ENCODE peak calls at places on chromosomes 6 and 20, in ten cellular contexts. One of them, this sample, is unnamed.

GRCh38 chr6:26420607-26421235 is 18.6 kb downstream of the BTN3A1 start:
- DNase-seq in NCI-H345: no peak
- DNase-seq in activated CD4-positive, alpha-beta T cell treated with anti-CD3 and anti-CD28 coated beads, Interleukin-2, amount 50 U/mL, for 4 hours: no peak
- DNase-seq in stimulated activated CD8-positive, alpha-beta memory T cell treated with anti-CD3 and anti-CD28 coated beads, Interleukin-12 subunit alpha, Interleukin-12 subunit beta, amount 100 ng/mL, for 4 hours: no peak
- DNase-seq in stimulated activated CD4-positive, alpha-beta T cell treated with anti-CD3 and anti-CD28 coated beads, Interleukin-4, amount 100 ng/mL, for 48 hours: no peak
- DNase-seq in AG08396: no peak
- DNase-seq in astrocyte: peak
- DNase-seq in NCI-H1092: no peak
- DNase-seq in SK-MEL-5: peak
- DNase-seq in HFFc6: peak
- DNase-seq in this sample: no peak

GRCh38 chr6:163797313-163797712 is 382.8 kb downstream of the QKI start:
- DNase-seq in AG08396: no peak
- DNase-seq in stimulated activated CD4-positive, alpha-beta T cell treated with anti-CD3 and anti-CD28 coated beads, Interleukin-4, amount 100 ng/mL, for 48 hours: no peak
- DNase-seq in NCI-H345: no peak
- DNase-seq in astrocyte: no peak
- DNase-seq in NCI-H1092: no peak
- DNase-seq in activated CD4-positive, alpha-beta T cell treated with anti-CD3 and anti-CD28 coated beads, Interleukin-2, amount 50 U/mL, for 4 hours: no peak
- DNase-seq in SK-MEL-5: no peak
- DNase-seq in HFFc6: no peak
- DNase-seq in stimulated activated CD8-positive, alpha-beta memory T cell treated with anti-CD3 and anti-CD28 coated beads, Interleukin-12 subunit alpha, Interleukin-12 subunit beta, amount 100 ng/mL, for 4 hours: no peak
- DNase-seq in this sample: peak

GRCh38 chr20:31430568-31431095 is 9.8 kb upstream of the DEFB123 start:
- DNase-seq in astrocyte: no peak
- DNase-seq in NCI-H1092: no peak
- DNase-seq in AG08396: no peak
- DNase-seq in stimulated activated CD8-positive, alpha-beta memory T cell treated with anti-CD3 and anti-CD28 coated beads, Interleukin-12 subunit alpha, Interleukin-12 subunit beta, amount 100 ng/mL, for 4 hours: no peak
- DNase-seq in HFFc6: no peak
- DNase-seq in NCI-H345: no peak
- DNase-seq in stimulated activated CD4-positive, alpha-beta T cell treated with anti-CD3 and anti-CD28 coated beads, Interleukin-4, amount 100 ng/mL, for 48 hours: no peak
- DNase-seq in activated CD4-positive, alpha-beta T cell treated with anti-CD3 and anti-CD28 coated beads, Interleukin-2, amount 50 U/mL, for 4 hours: no peak
- DNase-seq in SK-MEL-5: no peak
- DNase-seq in this sample: no peak

GRCh38 chr6:144211160-144211559 is 60.8 kb downstream of the STX11 start:
- DNase-seq in NCI-H1092: no peak
- DNase-seq in NCI-H345: no peak
- DNase-seq in stimulated activated CD4-positive, alpha-beta T cell treated with anti-CD3 and anti-CD28 coated beads, Interleukin-4, amount 100 ng/mL, for 48 hours: no peak
- DNase-seq in HFFc6: peak
- DNase-seq in SK-MEL-5: no peak
- DNase-seq in stimulated activated CD8-positive, alpha-beta memory T cell treated with anti-CD3 and anti-CD28 coated beads, Interleukin-12 subunit alpha, Interleukin-12 subunit beta, amount 100 ng/mL, for 4 hours: no peak
- DNase-seq in astrocyte: no peak
- DNase-seq in activated CD4-positive, alpha-beta T cell treated with anti-CD3 and anti-CD28 coated beads, Interleukin-2, amount 50 U/mL, for 4 hours: no peak
- DNase-seq in AG08396: no peak
- DNase-seq in this sample: no peak

GRCh38 chr6:53741417-53741816 is 53.4 kb upstream of the LRRC1 start:
- DNase-seq in NCI-H1092: no peak
- DNase-seq in activated CD4-positive, alpha-beta T cell treated with anti-CD3 and anti-CD28 coated beads, Interleukin-2, amount 50 U/mL, for 4 hours: peak
- DNase-seq in stimulated activated CD4-positive, alpha-beta T cell treated with anti-CD3 and anti-CD28 coated beads, Interleukin-4, amount 100 ng/mL, for 48 hours: peak
- DNase-seq in stimulated activated CD8-positive, alpha-beta memory T cell treated with anti-CD3 and anti-CD28 coated beads, Interleukin-12 subunit alpha, Interleukin-12 subunit beta, amount 100 ng/mL, for 4 hours: no peak
- DNase-seq in NCI-H345: no peak
- DNase-seq in SK-MEL-5: peak
- DNase-seq in astrocyte: no peak
- DNase-seq in HFFc6: no peak
- DNase-seq in AG08396: no peak
- DNase-seq in this sample: no peak

GRCh38 chr20:50267041-50267865 is 76.6 kb downstream of the CEBPB start:
- DNase-seq in HFFc6: no peak
- DNase-seq in NCI-H345: peak
- DNase-seq in SK-MEL-5: peak
- DNase-seq in astrocyte: peak
- DNase-seq in stimulated activated CD8-positive, alpha-beta memory T cell treated with anti-CD3 and anti-CD28 coated beads, Interleukin-12 subunit alpha, Interleukin-12 subunit beta, amount 100 ng/mL, for 4 hours: no peak
- DNase-seq in AG08396: peak
- DNase-seq in activated CD4-positive, alpha-beta T cell treated with anti-CD3 and anti-CD28 coated beads, Interleukin-2, amount 50 U/mL, for 4 hours: no peak
- DNase-seq in NCI-H1092: no peak
- DNase-seq in stimulated activated CD4-positive, alpha-beta T cell treated with anti-CD3 and anti-CD28 coated beads, Interleukin-4, amount 100 ng/mL, for 48 hours: no peak
- DNase-seq in this sample: no peak

GRCh38 chr20:56411759-56412472 is at the start of gene CASS4:
- DNase-seq in stimulated activated CD8-positive, alpha-beta memory T cell treated with anti-CD3 and anti-CD28 coated beads, Interleukin-12 subunit alpha, Interleukin-12 subunit beta, amount 100 ng/mL, for 4 hours: no peak
- DNase-seq in AG08396: peak
- DNase-seq in SK-MEL-5: no peak
- DNase-seq in stimulated activated CD4-positive, alpha-beta T cell treated with anti-CD3 and anti-CD28 coated beads, Interleukin-4, amount 100 ng/mL, for 48 hours: no peak
- DNase-seq in activated CD4-positive, alpha-beta T cell treated with anti-CD3 and anti-CD28 coated beads, Interleukin-2, amount 50 U/mL, for 4 hours: no peak
- DNase-seq in NCI-H1092: no peak
- DNase-seq in astrocyte: peak
- DNase-seq in HFFc6: no peak
- DNase-seq in NCI-H345: no peak
- DNase-seq in this sample: no peak

GRCh38 chr6:53171605-53172467 is 23.2 kb upstream of the GCM1 start:
- DNase-seq in NCI-H1092: peak
- DNase-seq in NCI-H345: peak
- DNase-seq in SK-MEL-5: peak
- DNase-seq in stimulated activated CD4-positive, alpha-beta T cell treated with anti-CD3 and anti-CD28 coated beads, Interleukin-4, amount 100 ng/mL, for 48 hours: peak
- DNase-seq in stimulated activated CD8-positive, alpha-beta memory T cell treated with anti-CD3 and anti-CD28 coated beads, Interleukin-12 subunit alpha, Interleukin-12 subunit beta, amount 100 ng/mL, for 4 hours: peak
- DNase-seq in activated CD4-positive, alpha-beta T cell treated with anti-CD3 and anti-CD28 coated beads, Interleukin-2, amount 50 U/mL, for 4 hours: peak
- DNase-seq in astrocyte: peak
- DNase-seq in HFFc6: peak
- DNase-seq in AG08396: peak
- DNase-seq in this sample: peak

GRCh38 chr20:37356387-37356786 is 10.4 kb downstream of the SRC start:
- DNase-seq in SK-MEL-5: no peak
- DNase-seq in NCI-H345: no peak
- DNase-seq in stimulated activated CD8-positive, alpha-beta memory T cell treated with anti-CD3 and anti-CD28 coated beads, Interleukin-12 subunit alpha, Interleukin-12 subunit beta, amount 100 ng/mL, for 4 hours: no peak
- DNase-seq in astrocyte: no peak
- DNase-seq in activated CD4-positive, alpha-beta T cell treated with anti-CD3 and anti-CD28 coated beads, Interleukin-2, amount 50 U/mL, for 4 hours: no peak
- DNase-seq in NCI-H1092: no peak
- DNase-seq in AG08396: no peak
- DNase-seq in HFFc6: peak
- DNase-seq in stimulated activated CD4-positive, alpha-beta T cell treated with anti-CD3 and anti-CD28 coated beads, Interleukin-4, amount 100 ng/mL, for 48 hours: no peak
- DNase-seq in this sample: no peak

GRCh38 chr6:28399370-28400121 is at the start of gene ZSCAN12:
- DNase-seq in NCI-H1092: peak
- DNase-seq in NCI-H345: peak
- DNase-seq in stimulated activated CD4-positive, alpha-beta T cell treated with anti-CD3 and anti-CD28 coated beads, Interleukin-4, amount 100 ng/mL, for 48 hours: peak
- DNase-seq in astrocyte: peak
- DNase-seq in HFFc6: peak
- DNase-seq in SK-MEL-5: peak
- DNase-seq in activated CD4-positive, alpha-beta T cell treated with anti-CD3 and anti-CD28 coated beads, Interleukin-2, amount 50 U/mL, for 4 hours: peak
- DNase-seq in AG08396: peak
- DNase-seq in stimulated activated CD8-positive, alpha-beta memory T cell treated with anti-CD3 and anti-CD28 coated beads, Interleukin-12 subunit alpha, Interleukin-12 subunit beta, amount 100 ng/mL, for 4 hours: peak
- DNase-seq in this sample: peak

GRCh38 chr6:169912266-169913095 is 161.1 kb downstream of the ERMARD start:
- DNase-seq in astrocyte: no peak
- DNase-seq in activated CD4-positive, alpha-beta T cell treated with anti-CD3 and anti-CD28 coated beads, Interleukin-2, amount 50 U/mL, for 4 hours: no peak
- DNase-seq in SK-MEL-5: no peak
- DNase-seq in NCI-H1092: no peak
- DNase-seq in NCI-H345: no peak
- DNase-seq in stimulated activated CD4-positive, alpha-beta T cell treated with anti-CD3 and anti-CD28 coated beads, Interleukin-4, amount 100 ng/mL, for 48 hours: no peak
- DNase-seq in HFFc6: no peak
- DNase-seq in stimulated activated CD8-positive, alpha-beta memory T cell treated with anti-CD3 and anti-CD28 coated beads, Interleukin-12 subunit alpha, Interleukin-12 subunit beta, amount 100 ng/mL, for 4 hours: no peak
- DNase-seq in AG08396: no peak
- DNase-seq in this sample: no peak

This sample was measured in skeletal muscle cell.